ENCODE peak calls at places on chromosomes 7 and 10, in nine cellular contexts. W, E, J, Y, S, M, K, P and R are unnamed samples.

GRCh38 chr10:103687718-103688117 is 167.7 kb downstream of the SH3PXD2A start:
- DNase-seq in W (no peak), E (no peak), J (no peak), Y (no peak), S (no peak), M (no peak), K (no peak), P (no peak), R (no peak)

GRCh38 chr7:95718556-95719410 is 53.6 kb upstream of the DYNC1I1 start:
- DNase-seq in W (no peak), E (no peak), J (no peak), Y (no peak), S (no peak), M (no peak), K (no peak), P (no peak), R (no peak)

GRCh38 chr10:93417886-93418285 is 64.2 kb downstream of the MYOF start:
- DNase-seq in W (no peak), E (no peak), J (no peak), Y (no peak), S (no peak), M (no peak), K (no peak), P (no peak), R (no peak)

GRCh38 chr7:33757563-33758165 is 147.7 kb upstream of the BMPER start:
- DNase-seq in W (no peak), E (peak), J (no peak), Y (no peak), S (no peak), M (no peak), K (no peak), P (peak), R (peak)

GRCh38 chr7:45421826-45422225 is 152.3 kb upstream of the ADCY1 start:
- DNase-seq in W (no peak), E (no peak), J (no peak), Y (no peak), S (no peak), M (no peak), K (no peak), P (no peak), R (no peak)

GRCh38 chr7:50531401-50531906 is 33.8 kb downstream of the DDC start:
- DNase-seq in W (no peak), E (peak), J (no peak), Y (no peak), S (no peak), M (peak), K (no peak), P (no peak), R (no peak)

GRCh38 chr7:36129048-36129534 is 24.0 kb upstream of the EEPD1 start:
- DNase-seq in W (no peak), E (peak), J (no peak), Y (no peak), S (no peak), M (no peak), K (no peak), P (peak), R (no peak)

GRCh38 chr10:101671453-101671852 is 23.5 kb downstream of the FBXW4 start:
- DNase-seq in W (no peak), E (no peak), J (no peak), Y (no peak), S (no peak), M (no peak), K (no peak), P (no peak), R (no peak)

GRCh38 chr7:31073486-31074383 is 21.6 kb downstream of the ADCYAP1R1 start:
- DNase-seq in W (no peak), E (no peak), J (no peak), Y (no peak), S (no peak), M (no peak), K (peak), P (no peak), R (no peak)

GRCh38 chr7:47709051-47709450 is 127.1 kb upstream of the TNS3 start:
- DNase-seq in W (no peak), E (no peak), J (no peak), Y (no peak), S (no peak), M (no peak), K (no peak), P (no peak), R (no peak)

GRCh38 chr10:131979821-131980270 is 1.9 kb downstream of the BNIP3 start:
- DNase-seq in W (no peak), E (peak), J (no peak), Y (no peak), S (no peak), M (no peak), K (no peak), P (peak), R (no peak)

GRCh38 chr7:98541101-98541500 is 76.0 kb upstream of the NPTX2 start:
- DNase-seq in W (no peak), E (no peak), J (no peak), Y (no peak), S (no peak), M (no peak), K (no peak), P (no peak), R (no peak)

GRCh38 chr7:30562498-30562897 is 32.2 kb upstream of the GARS1 start:
- DNase-seq in W (no peak), E (peak), J (no peak), Y (peak), S (no peak), M (no peak), K (no peak), P (no peak), R (no peak)

GRCh38 chr10:4426866-4427265 is 399.1 kb upstream of the AKR1E2 start:
- DNase-seq in W (no peak), E (no peak), J (no peak), Y (no peak), S (no peak), M (no peak), K (no peak), P (no peak), R (no peak)

GRCh38 chr10:73414230-73414981 is 548 bp upstream of the ANXA7 start:
- DNase-seq in W (no peak), E (peak), J (no peak), Y (no peak), S (no peak), M (no peak), K (no peak), P (no peak), R (no peak)

GRCh38 chr7:32336726-32337125 is 153.5 kb downstream of the LSM5 start:
- DNase-seq in W (no peak), E (no peak), J (no peak), Y (no peak), S (no peak), M (no peak), K (no peak), P (no peak), R (no peak)

GRCh38 chr10:79112898-79113431 is 44.2 kb downstream of the ZMIZ1 start:
- DNase-seq in W (no peak), E (peak), J (no peak), Y (no peak), S (no peak), M (no peak), K (peak), P (peak), R (no peak)

GRCh38 chr7:87398441-87398840 is 53.0 kb downstream of the CROT start:
- DNase-seq in W (no peak), E (no peak), J (no peak), Y (peak), S (no peak), M (no peak), K (no peak), P (no peak), R (no peak)

GRCh38 chr10:124106241-124106905 is 13.0 kb upstream of the CHST15 start:
- DNase-seq in W (no peak), E (peak), J (no peak), Y (peak), S (no peak), M (peak), K (peak), P (peak), R (peak)

DNA sequence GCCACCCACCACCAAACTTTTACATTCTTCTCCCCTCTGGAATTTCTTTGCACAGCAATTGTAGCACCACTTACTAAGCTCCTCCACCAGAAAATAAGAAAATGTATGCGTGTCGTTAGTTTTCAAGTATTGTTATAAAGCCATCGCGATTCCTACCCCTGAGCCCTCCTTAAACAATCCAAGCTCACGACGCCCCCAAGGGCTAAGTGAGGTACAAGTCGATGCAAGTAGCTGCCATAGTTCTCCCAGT is 1.3 kb downstream of the FRAT2 start:
- DNase-seq in W (peak), E (peak), J (no peak), Y (peak), S (no peak), M (no peak), K (no peak), P (no peak), R (no peak)
- TF ChIP-seq CTCF in W (no peak), E (no peak), J (no peak), Y (peak), S (no peak), M (no peak), K (no peak), P (no peak), R (no peak)

DNA sequence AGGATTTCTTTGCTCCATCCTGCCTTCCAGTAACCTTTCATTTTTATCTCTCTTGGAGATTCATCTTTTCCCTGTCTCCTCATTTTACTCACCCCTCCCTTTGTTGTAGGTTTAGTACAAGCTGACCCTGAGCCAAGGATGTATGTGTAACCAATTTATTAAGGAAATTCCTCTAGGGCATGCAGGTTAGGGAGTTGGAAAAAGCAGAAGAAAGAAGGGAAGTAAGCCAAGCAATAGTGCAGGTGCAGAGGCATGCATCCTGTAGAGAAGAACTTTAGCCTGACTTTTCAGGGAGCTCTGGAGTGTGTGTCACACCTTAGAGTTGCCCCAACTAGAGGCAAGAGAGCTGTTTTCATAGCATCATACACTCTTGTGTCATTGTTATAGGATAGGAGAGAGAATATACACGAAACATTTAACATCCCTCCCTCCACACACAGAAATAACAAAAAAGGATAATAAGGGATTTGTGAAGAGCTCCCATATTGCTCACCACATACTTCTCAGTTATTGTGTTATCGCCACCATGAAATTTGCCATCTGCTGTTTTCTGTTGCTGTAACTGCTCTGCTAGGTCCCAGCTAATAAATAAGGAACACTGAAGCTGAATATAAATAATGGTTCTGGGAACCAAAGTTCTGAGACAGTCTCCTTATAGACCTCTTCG is 21.8 kb upstream of the SEMA3C start:
- DNase-seq in W (no peak), E (no peak), J (no peak), Y (no peak), S (no peak), M (no peak), K (no peak), P (no peak), R (no peak)
- TF ChIP-seq CTCF in W (no peak), E (no peak), J (no peak), Y (no peak), S (no peak), M (no peak), K (no peak), P (no peak), R (no peak)

GRCh38 chr10:71684356-71685173 is 35.0 kb downstream of the C10orf105 start:
- DNase-seq in W (no peak), E (no peak), J (no peak), Y (no peak), S (no peak), M (no peak), K (no peak), P (peak), R (no peak)
- TF ChIP-seq CTCF in W (no peak), E (no peak), J (no peak), Y (no peak), S (no peak), M (no peak), K (no peak), P (no peak), R (no peak)

GRCh38 chr10:1074063-1074747 is 18.0 kb downstream of the WDR37 start:
- DNase-seq in W (no peak), E (no peak), J (no peak), Y (no peak), S (no peak), M (no peak), K (no peak), P (no peak), R (no peak)

GRCh38 chr10:1078668-1079067 is 22.5 kb downstream of the WDR37 start:
- DNase-seq in W (no peak), E (no peak), J (no peak), Y (no peak), S (no peak), M (no peak), K (no peak), P (no peak), R (no peak)

GRCh38 chr10:1069680-1070079 is 13.5 kb downstream of the WDR37 start:
- DNase-seq in W (no peak), E (no peak), J (no peak), Y (no peak), S (no peak), M (no peak), K (no peak), P (no peak), R (no peak)

GRCh38 chr10:1070939-1071338 is 14.8 kb downstream of the WDR37 start:
- DNase-seq in W (no peak), E (no peak), J (no peak), Y (no peak), S (no peak), M (no peak), K (no peak), P (no peak), R (no peak)

GRCh38 chr10:1074748-1075358 is 18.7 kb downstream of the WDR37 start:
- DNase-seq in W (no peak), E (no peak), J (no peak), Y (no peak), S (no peak), M (peak), K (peak), P (no peak), R (no peak)
- TF ChIP-seq CTCF in W (no peak), E (peak), J (no peak), Y (peak), S (peak), M (no peak), K (no peak), P (peak), R (no peak)

GRCh38 chr10:120999868-121000267 is 148.7 kb downstream of the WDR11 start:
- DNase-seq in W (no peak), E (no peak), J (no peak), Y (no peak), S (no peak), M (no peak), K (no peak), P (no peak), R (no peak)
- TF ChIP-seq CTCF in W (no peak), E (no peak), J (no peak), Y (no peak), S (no peak), M (no peak), K (no peak), P (no peak), R (no peak)

GRCh38 chr7:112853429-112853828 is 63.2 kb upstream of the TMEM168 start:
- DNase-seq in W (no peak), E (no peak), J (no peak), Y (no peak), S (no peak), M (no peak), K (no peak), P (no peak), R (no peak)
- TF ChIP-seq CTCF in W (no peak), E (no peak), J (no peak), Y (no peak), S (no peak), M (no peak), K (no peak), P (no peak), R (no peak)